ENCODE peak calls at places on chromosomes 7 and 10, in five cellular contexts. K, R, J, X and D are unnamed samples.

GRCh38 chr10:84262190-84262956 is 17.5 kb downstream of the RGR start:
- DNase-seq in J (no peak), R (no peak), K (no peak), X (no peak), D (no peak)

GRCh38 chr7:148299335-148299734 is 291.2 kb upstream of the C7orf33 start:
- DNase-seq in X (no peak), K (no peak), J (no peak), R (no peak), D (no peak)

GRCh38 chr7:157516311-157516710 is 179.5 kb downstream of the DNAJB6 start:
- DNase-seq in K (no peak), X (no peak), R (no peak), J (no peak), D (no peak)

GRCh38 chr7:20388064-20388463 is 57.4 kb downstream of the ITGB8 start:
- DNase-seq in R (no peak), X (no peak), K (no peak), J (no peak), D (no peak)

GRCh38 chr7:7772385-7772784 is 54.0 kb upstream of the RPA3 start:
- DNase-seq in R (peak; percentile 75), X (no peak), J (no peak), K (peak; percentile 18), D (no peak)

GRCh38 chr10:115402690-115403089 is 309.5 kb downstream of the ATRNL1 start:
- DNase-seq in R (no peak), J (no peak), K (peak; percentile 3), X (no peak), D (no peak)

GRCh38 chr7:70380315-70381027 is 751.5 kb upstream of the GALNT17 start:
- DNase-seq in X (no peak), K (no peak), J (peak; percentile 44), R (no peak), D (no peak)

GRCh38 chr10:16441106-16441850 is 4.5 kb downstream of the PTER start:
- DNase-seq in J (no peak), R (no peak), K (no peak), X (no peak), D (no peak)

GRCh38 chr7:28389504-28390385 is 22.6 kb upstream of the CREB5 start:
- DNase-seq in R (peak; percentile 23), X (no peak), K (peak; percentile 78), J (peak; percentile 65), D (no peak)

GRCh38 chr10:4754143-4754542 is 71.9 kb upstream of the AKR1E2 start:
- DNase-seq in J (no peak), R (no peak), K (no peak), X (no peak), D (no peak)